ENCODE peak calls at places on chromosomes 2 and 18, in eight cellular contexts. U, G, F, J, T, E, H and S are unnamed samples.

GRCh38 chr2:230874456-230874855 is 9.7 kb downstream of the ITM2C start:
- DNase-seq in F (no peak), G (no peak), T (no peak), U (no peak), J (no peak), E (no peak), H (no peak), S (no peak)

GRCh38 chr2:188675391-188676011 is 298.7 kb upstream of the COL3A1 start:
- DNase-seq in J (no peak), U (no peak), G (no peak), T (no peak), F (no peak), E (no peak), H (no peak), S (no peak)

GRCh38 chr2:162293122-162293781 is 25.2 kb downstream of the IFIH1 start:
- DNase-seq in U (no peak), J (no peak), E (no peak), H (no peak), F (no peak), G (no peak), T (peak), S (peak)

GRCh38 chr2:238425979-238426567 is 654 bp upstream of the ASB1 start:
- DNase-seq in E (no peak), T (no peak), H (no peak), F (no peak), J (no peak), U (peak), G (no peak), S (peak)

GRCh38 chr2:223096571-223096970 is 44.6 kb downstream of the KCNE4 start:
- DNase-seq in H (no peak), F (no peak), J (no peak), E (no peak), T (no peak), G (no peak), U (no peak), S (no peak)

GRCh38 chr2:74066491-74067203 is 81.1 kb downstream of the BOLA3 start:
- DNase-seq in E (no peak), T (peak), U (no peak), H (no peak), F (no peak), J (no peak), G (no peak), S (peak)

GRCh38 chr18:27400001-27400400 is 214.9 kb upstream of the CHST9 start:
- DNase-seq in F (no peak), H (no peak), U (no peak), T (no peak), E (no peak), G (no peak), J (no peak), S (no peak)

GRCh38 chr2:161580021-161580420 is 44.2 kb upstream of the SLC4A10 start:
- DNase-seq in F (no peak), E (no peak), H (no peak), G (no peak), U (no peak), J (no peak), T (no peak), S (no peak)

GRCh38 chr2:10817413-10817812 is 4.8 kb upstream of the PDIA6 start:
- DNase-seq in F (no peak), G (no peak), E (no peak), J (no peak), T (no peak), H (no peak), U (no peak), S (peak)

GRCh38 chr2:3173031-3173430 is 204.6 kb downstream of the EIPR1 start:
- DNase-seq in F (no peak), U (no peak), J (no peak), E (no peak), H (no peak), T (no peak), G (no peak), S (no peak)

GRCh38 chr2:148948865-148949264 is 73.8 kb downstream of the KIF5C start:
- DNase-seq in E (no peak), T (no peak), J (no peak), F (no peak), H (no peak), U (no peak), G (no peak), S (no peak)

GRCh38 chr18:58241877-58242276 is 197.9 kb downstream of the NEDD4L start:
- DNase-seq in U (no peak), T (no peak), H (no peak), G (no peak), J (no peak), F (peak), E (no peak), S (peak)

GRCh38 chr2:174659069-174659900 is 61.7 kb upstream of the WIPF1 start:
- DNase-seq in T (no peak), E (no peak), G (no peak), H (no peak), U (no peak), F (no peak), J (no peak), S (no peak)

GRCh38 chr2:13682878-13683277 is 949.6 kb upstream of the LRATD1 start:
- DNase-seq in U (peak), T (peak), H (no peak), G (peak), E (no peak), F (no peak), J (no peak), S (peak)

GRCh38 chr18:44079602-44080001 is 601.1 kb upstream of the SETBP1 start:
- DNase-seq in J (no peak), U (no peak), H (no peak), F (no peak), G (no peak), E (no peak), T (peak), S (peak)

GRCh38 chr2:54915101-54915500 is 135.2 kb downstream of the RTN4 start:
- DNase-seq in E (no peak), F (no peak), G (no peak), J (no peak), U (no peak), T (no peak), H (no peak), S (no peak)

GRCh38 chr2:128307595-128307994 is 11.1 kb downstream of the HS6ST1 start:
- DNase-seq in G (no peak), T (no peak), J (no peak), U (no peak), H (no peak), E (no peak), F (no peak), S (no peak)

GRCh38 chr2:163600801-163601200 is 135.0 kb downstream of the FIGN start:
- DNase-seq in F (no peak), U (no peak), J (no peak), E (no peak), H (no peak), G (no peak), T (no peak), S (no peak)

GRCh38 chr18:27113358-27113757 is 71.8 kb downstream of the CHST9 start:
- DNase-seq in E (no peak), J (no peak), G (no peak), F (no peak), U (no peak), T (no peak), H (no peak), S (no peak)

GRCh38 chr2:61853086-61853847 is 593 bp downstream of the FAM161A start:
- DNase-seq in J (no peak), F (peak), G (peak), E (no peak), H (no peak), U (peak), T (peak), S (peak)

GRCh38 chr2:173326806-173327205 is 27.9 kb upstream of the CDCA7 start:
- DNase-seq in H (no peak), U (no peak), J (no peak), G (no peak), T (no peak), E (no peak), F (no peak), S (no peak)

GRCh38 chr2:8678731-8679566 is 2.9 kb upstream of the ID2 start:
- DNase-seq in F (peak), T (peak), E (peak), G (peak), J (peak), U (peak), H (peak), S (peak)

GRCh38 chr2:85707304-85707703 is 13.1 kb downstream of the GNLY start:
- DNase-seq in G (peak), U (peak), E (no peak), F (no peak), H (no peak), J (peak), T (peak), S (peak)

GRCh38 chr18:58828399-58829121 is 36.1 kb upstream of the ZNF532 start:
- DNase-seq in T (no peak), G (no peak), F (no peak), E (no peak), J (no peak), H (no peak), U (no peak), S (no peak)

GRCh38 chr2:228263156-228263555 is 81.7 kb upstream of the SPHKAP start:
- DNase-seq in F (no peak), H (no peak), U (no peak), E (no peak), T (no peak), G (no peak), J (no peak), S (no peak)

GRCh38 chr2:19127616-19128015 is 230.8 kb downstream of the OSR1 start:
- DNase-seq in H (no peak), E (no peak), U (no peak), G (no peak), F (no peak), T (no peak), J (no peak), S (no peak)

GRCh38 chr18:56445422-56445821 is 193.0 kb downstream of the TXNL1 start:
- DNase-seq in U (no peak), T (no peak), F (no peak), J (no peak), H (no peak), G (no peak), E (no peak), S (no peak)

GRCh38 chr2:186456941-186457340 is 29.1 kb upstream of the ZC3H15 start:
- DNase-seq in J (no peak), F (no peak), T (no peak), G (no peak), U (no peak), H (no peak), E (no peak), S (no peak)

GRCh38 chr2:238107525-238108422 is 7.6 kb downstream of the ESPNL start:
- DNase-seq in J (no peak), F (peak), G (no peak), E (no peak), H (no peak), T (no peak), U (no peak), S (no peak)

GRCh38 chr2:30193104-30193681 is 38.1 kb upstream of the LBH start:
- DNase-seq in H (no peak), J (no peak), T (no peak), E (no peak), F (no peak), G (no peak), U (no peak), S (no peak)

GRCh38 chr2:209640358-209640757 is 131.3 kb upstream of the UNC80 start:
- DNase-seq in G (no peak), J (no peak), F (no peak), H (no peak), E (no peak), U (no peak), T (no peak), S (no peak)

GRCh38 chr2:172710584-172711024 is 25.0 kb upstream of the RAPGEF4 start:
- DNase-seq in F (no peak), H (no peak), U (peak), G (no peak), T (peak), J (no peak), E (no peak), S (peak)

GRCh38 chr2:157732596-157732995 is 103.9 kb upstream of the ACVR1C start:
- DNase-seq in J (no peak), G (no peak), T (no peak), H (no peak), E (no peak), F (no peak), U (no peak), S (no peak)

GRCh38 chr2:182949572-182950189 is 83.2 kb upstream of the FRZB start:
- DNase-seq in U (no peak), F (peak), E (no peak), H (no peak), J (no peak), G (peak), T (peak), S (peak)

GRCh38 chr2:217434183-217434620 is 568.6 kb downstream of the TNS1 start:
- DNase-seq in F (peak), T (peak), G (peak), J (no peak), H (peak), U (peak), E (no peak), S (peak)

GRCh38 chr2:23540804-23541360 is 155.9 kb downstream of the KLHL29 start:
- DNase-seq in T (no peak), E (no peak), F (no peak), U (no peak), J (no peak), H (no peak), G (no peak), S (no peak)